ENCODE peak calls at places on chromosome 19, in ten cellular contexts. One of them, this sample, is unnamed.

GRCh38 chr19:17933414-17934129 is 757 bp downstream of the CCDC124 start:
- DNase-seq in heart left ventricle: no peak
- DNase-seq in brain microvascular endothelial cell: peak; percentile 12
- DNase-seq in fibroblast of pulmonary artery: peak; percentile 23
- DNase-seq in suprapubic skin: no peak
- DNase-seq in H9: no peak
- DNase-seq in ovary: no peak
- DNase-seq in choroid plexus epithelial cell: peak; percentile 54
- DNase-seq in colonic mucosa: no peak
- DNase-seq in left ventricle myocardium inferior: no peak
- DNase-seq in this sample: no peak

GRCh38 chr19:57105976-57106610 is 13.7 kb upstream of the USP29 start:
- DNase-seq in heart left ventricle: no peak
- DNase-seq in brain microvascular endothelial cell: no peak
- DNase-seq in fibroblast of pulmonary artery: no peak
- DNase-seq in suprapubic skin: no peak
- DNase-seq in H9: no peak
- DNase-seq in ovary: no peak
- DNase-seq in choroid plexus epithelial cell: no peak
- DNase-seq in colonic mucosa: no peak
- DNase-seq in left ventricle myocardium inferior: no peak
- DNase-seq in this sample: no peak

GRCh38 chr19:56400485-56400884 is 3.6 kb upstream of the ZNF583 start:
- DNase-seq in heart left ventricle: no peak
- DNase-seq in brain microvascular endothelial cell: no peak
- DNase-seq in fibroblast of pulmonary artery: no peak
- DNase-seq in suprapubic skin: no peak
- DNase-seq in H9: no peak
- DNase-seq in ovary: no peak
- DNase-seq in choroid plexus epithelial cell: no peak
- DNase-seq in colonic mucosa: no peak
- DNase-seq in left ventricle myocardium inferior: no peak
- DNase-seq in this sample: no peak

GRCh38 chr19:41999071-41999877 is 5.2 kb upstream of the ATP1A3 start:
- DNase-seq in heart left ventricle: no peak
- DNase-seq in brain microvascular endothelial cell: no peak
- DNase-seq in fibroblast of pulmonary artery: no peak
- DNase-seq in suprapubic skin: no peak
- DNase-seq in H9: peak; percentile 68
- DNase-seq in ovary: no peak
- DNase-seq in choroid plexus epithelial cell: no peak
- DNase-seq in colonic mucosa: no peak
- DNase-seq in left ventricle myocardium inferior: no peak
- DNase-seq in this sample: no peak

GRCh38 chr19:8355631-8356402 is 8.1 kb upstream of the ANGPTL4 start:
- DNase-seq in heart left ventricle: no peak
- DNase-seq in brain microvascular endothelial cell: peak; percentile 99
- DNase-seq in fibroblast of pulmonary artery: peak; percentile 98
- DNase-seq in suprapubic skin: peak; percentile 67
- DNase-seq in H9: no peak
- DNase-seq in ovary: no peak
- DNase-seq in choroid plexus epithelial cell: peak; percentile 98
- DNase-seq in colonic mucosa: no peak
- DNase-seq in left ventricle myocardium inferior: no peak
- DNase-seq in this sample: peak; percentile 47

GRCh38 chr19:48458016-48458415 is 2.6 kb downstream of the KCNJ14 start:
- DNase-seq in heart left ventricle: no peak
- DNase-seq in brain microvascular endothelial cell: no peak
- DNase-seq in fibroblast of pulmonary artery: peak; percentile 51
- DNase-seq in suprapubic skin: no peak
- DNase-seq in H9: no peak
- DNase-seq in ovary: no peak
- DNase-seq in choroid plexus epithelial cell: peak; percentile 42
- DNase-seq in colonic mucosa: no peak
- DNase-seq in left ventricle myocardium inferior: no peak
- DNase-seq in this sample: no peak

GRCh38 chr19:6074709-6075403 is 35.4 kb downstream of the RFX2 start:
- DNase-seq in heart left ventricle: no peak
- DNase-seq in brain microvascular endothelial cell: no peak
- DNase-seq in fibroblast of pulmonary artery: no peak
- DNase-seq in suprapubic skin: peak; percentile 64
- DNase-seq in H9: no peak
- DNase-seq in ovary: no peak
- DNase-seq in choroid plexus epithelial cell: no peak
- DNase-seq in colonic mucosa: no peak
- DNase-seq in left ventricle myocardium inferior: no peak
- DNase-seq in this sample: no peak

GRCh38 chr19:33903489-33903850 is 106.8 kb downstream of the KCTD15 start:
- DNase-seq in heart left ventricle: no peak
- DNase-seq in brain microvascular endothelial cell: no peak
- DNase-seq in fibroblast of pulmonary artery: no peak
- DNase-seq in suprapubic skin: no peak
- DNase-seq in H9: no peak
- DNase-seq in ovary: no peak
- DNase-seq in choroid plexus epithelial cell: no peak
- DNase-seq in colonic mucosa: no peak
- DNase-seq in left ventricle myocardium inferior: no peak
- DNase-seq in this sample: no peak

GRCh38 chr19:9406798-9407352 is 28.5 kb downstream of the ZNF266 start:
- DNase-seq in heart left ventricle: peak; percentile 84
- DNase-seq in brain microvascular endothelial cell: peak; percentile 91
- DNase-seq in fibroblast of pulmonary artery: peak; percentile 90
- DNase-seq in suprapubic skin: no peak
- DNase-seq in H9: no peak
- DNase-seq in ovary: peak; percentile 86
- DNase-seq in choroid plexus epithelial cell: peak; percentile 91
- DNase-seq in colonic mucosa: peak; percentile 79
- DNase-seq in left ventricle myocardium inferior: peak; percentile 84
- DNase-seq in this sample: peak; percentile 23

DNA sequence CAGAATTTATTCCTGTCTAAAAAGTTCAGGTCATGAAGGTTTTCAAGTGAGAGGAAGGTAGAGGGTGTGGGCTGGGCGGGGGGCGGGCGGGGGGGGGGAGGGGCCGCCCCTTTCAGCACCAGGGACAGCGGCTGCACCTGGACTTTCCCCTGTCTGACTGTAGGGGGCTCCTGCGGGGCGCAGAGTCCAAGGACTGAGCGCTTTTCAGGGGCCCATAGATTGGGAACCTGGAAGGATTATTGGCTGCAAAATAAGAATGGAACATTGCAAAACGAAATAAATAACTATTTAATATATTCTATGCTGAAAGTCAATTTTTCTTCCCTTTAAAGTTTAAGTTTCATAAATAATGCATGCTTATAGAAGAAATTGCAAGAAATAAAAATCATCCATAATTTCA is 8.9 kb upstream of the CYP4F3 start:
- DNase-seq in heart left ventricle: no peak
- DNase-seq in brain microvascular endothelial cell: no peak
- DNase-seq in fibroblast of pulmonary artery: no peak
- DNase-seq in suprapubic skin: no peak
- DNase-seq in H9: peak; percentile 40
- DNase-seq in ovary: no peak
- DNase-seq in choroid plexus epithelial cell: peak; percentile 5
- DNase-seq in colonic mucosa: no peak
- DNase-seq in left ventricle myocardium inferior: no peak
- DNase-seq in this sample: no peak
- TF ChIP-seq CTCF in heart left ventricle: peak; percentile 30
- TF ChIP-seq CTCF in brain microvascular endothelial cell: peak; percentile 47
- TF ChIP-seq CTCF in fibroblast of pulmonary artery: peak; percentile 23
- TF ChIP-seq CTCF in suprapubic skin: no peak
- TF ChIP-seq CTCF in H9: peak; percentile 45
- TF ChIP-seq CTCF in ovary: no peak
- TF ChIP-seq CTCF in choroid plexus epithelial cell: peak; percentile 36
- TF ChIP-seq CTCF in colonic mucosa: no peak
- TF ChIP-seq CTCF in left ventricle myocardium inferior: peak; percentile 54
- TF ChIP-seq CTCF in this sample: no peak

GRCh38 chr19:40570313-40571004 is 6.2 kb upstream of the SHKBP1 start:
- DNase-seq in heart left ventricle: peak; percentile 99
- DNase-seq in brain microvascular endothelial cell: peak; percentile 100
- DNase-seq in fibroblast of pulmonary artery: peak; percentile 100
- DNase-seq in suprapubic skin: peak; percentile 99
- DNase-seq in H9: peak; percentile 100
- DNase-seq in ovary: peak; percentile 99
- DNase-seq in choroid plexus epithelial cell: peak; percentile 100
- DNase-seq in colonic mucosa: peak; percentile 99
- DNase-seq in left ventricle myocardium inferior: peak; percentile 99
- DNase-seq in this sample: peak; percentile 92
- TF ChIP-seq CTCF in heart left ventricle: no peak
- TF ChIP-seq CTCF in brain microvascular endothelial cell: peak; percentile 73
- TF ChIP-seq CTCF in fibroblast of pulmonary artery: no peak
- TF ChIP-seq CTCF in suprapubic skin: no peak
- TF ChIP-seq CTCF in H9: no peak
- TF ChIP-seq CTCF in ovary: no peak
- TF ChIP-seq CTCF in choroid plexus epithelial cell: peak; percentile 60
- TF ChIP-seq CTCF in colonic mucosa: peak; percentile 24
- TF ChIP-seq CTCF in left ventricle myocardium inferior: no peak
- TF ChIP-seq CTCF in this sample: no peak

GRCh38 chr19:13960863-13961784 is 8.8 kb downstream of the DCAF15 start:
- DNase-seq in heart left ventricle: no peak
- DNase-seq in brain microvascular endothelial cell: no peak
- DNase-seq in fibroblast of pulmonary artery: no peak
- DNase-seq in suprapubic skin: no peak
- DNase-seq in H9: peak; percentile 30
- DNase-seq in ovary: no peak
- DNase-seq in choroid plexus epithelial cell: no peak
- DNase-seq in colonic mucosa: no peak
- DNase-seq in left ventricle myocardium inferior: no peak
- DNase-seq in this sample: no peak
- TF ChIP-seq CTCF in heart left ventricle: no peak
- TF ChIP-seq CTCF in brain microvascular endothelial cell: peak; percentile 37
- TF ChIP-seq CTCF in fibroblast of pulmonary artery: no peak
- TF ChIP-seq CTCF in suprapubic skin: no peak
- TF ChIP-seq CTCF in H9: no peak
- TF ChIP-seq CTCF in ovary: no peak
- TF ChIP-seq CTCF in choroid plexus epithelial cell: peak; percentile 19
- TF ChIP-seq CTCF in colonic mucosa: no peak
- TF ChIP-seq CTCF in left ventricle myocardium inferior: no peak
- TF ChIP-seq CTCF in this sample: no peak

GRCh38 chr19:13012390-13012689 is 17.1 kb downstream of the NFIX start:
- DNase-seq in heart left ventricle: no peak
- DNase-seq in brain microvascular endothelial cell: no peak
- DNase-seq in fibroblast of pulmonary artery: no peak
- DNase-seq in suprapubic skin: no peak
- DNase-seq in H9: no peak
- DNase-seq in ovary: peak; percentile 54
- DNase-seq in choroid plexus epithelial cell: no peak
- DNase-seq in colonic mucosa: no peak
- DNase-seq in left ventricle myocardium inferior: no peak
- DNase-seq in this sample: no peak

GRCh38 chr19:13010038-13010991 is 15.0 kb downstream of the NFIX start:
- DNase-seq in heart left ventricle: no peak
- DNase-seq in brain microvascular endothelial cell: no peak
- DNase-seq in fibroblast of pulmonary artery: peak; percentile 36
- DNase-seq in suprapubic skin: no peak
- DNase-seq in H9: peak; percentile 48
- DNase-seq in ovary: peak; percentile 72
- DNase-seq in choroid plexus epithelial cell: no peak
- DNase-seq in colonic mucosa: no peak
- DNase-seq in left ventricle myocardium inferior: peak; percentile 68
- DNase-seq in this sample: no peak

GRCh38 chr19:13012690-13013608 is 17.7 kb downstream of the NFIX start:
- DNase-seq in heart left ventricle: no peak
- DNase-seq in brain microvascular endothelial cell: no peak
- DNase-seq in fibroblast of pulmonary artery: peak; percentile 67
- DNase-seq in suprapubic skin: peak; percentile 81
- DNase-seq in H9: peak; percentile 58
- DNase-seq in ovary: peak; percentile 80
- DNase-seq in choroid plexus epithelial cell: peak; percentile 37
- DNase-seq in colonic mucosa: peak; percentile 85
- DNase-seq in left ventricle myocardium inferior: peak; percentile 63
- DNase-seq in this sample: no peak

GRCh38 chr19:13011653-13012389 is 16.5 kb downstream of the NFIX start:
- DNase-seq in heart left ventricle: no peak
- DNase-seq in brain microvascular endothelial cell: no peak
- DNase-seq in fibroblast of pulmonary artery: no peak
- DNase-seq in suprapubic skin: peak; percentile 73
- DNase-seq in H9: peak; percentile 64
- DNase-seq in ovary: peak; percentile 59
- DNase-seq in choroid plexus epithelial cell: no peak
- DNase-seq in colonic mucosa: no peak
- DNase-seq in left ventricle myocardium inferior: no peak
- DNase-seq in this sample: no peak

GRCh38 chr19:13010992-13011652 is 15.8 kb downstream of the NFIX start:
- DNase-seq in heart left ventricle: no peak
- DNase-seq in brain microvascular endothelial cell: no peak
- DNase-seq in fibroblast of pulmonary artery: no peak
- DNase-seq in suprapubic skin: no peak
- DNase-seq in H9: no peak
- DNase-seq in ovary: no peak
- DNase-seq in choroid plexus epithelial cell: no peak
- DNase-seq in colonic mucosa: no peak
- DNase-seq in left ventricle myocardium inferior: no peak
- DNase-seq in this sample: no peak
- TF ChIP-seq CTCF in heart left ventricle: no peak
- TF ChIP-seq CTCF in brain microvascular endothelial cell: no peak
- TF ChIP-seq CTCF in fibroblast of pulmonary artery: no peak
- TF ChIP-seq CTCF in suprapubic skin: no peak
- TF ChIP-seq CTCF in H9: no peak
- TF ChIP-seq CTCF in ovary: no peak
- TF ChIP-seq CTCF in choroid plexus epithelial cell: no peak
- TF ChIP-seq CTCF in colonic mucosa: no peak
- TF ChIP-seq CTCF in left ventricle myocardium inferior: no peak
- TF ChIP-seq CTCF in this sample: no peak

DNA sequence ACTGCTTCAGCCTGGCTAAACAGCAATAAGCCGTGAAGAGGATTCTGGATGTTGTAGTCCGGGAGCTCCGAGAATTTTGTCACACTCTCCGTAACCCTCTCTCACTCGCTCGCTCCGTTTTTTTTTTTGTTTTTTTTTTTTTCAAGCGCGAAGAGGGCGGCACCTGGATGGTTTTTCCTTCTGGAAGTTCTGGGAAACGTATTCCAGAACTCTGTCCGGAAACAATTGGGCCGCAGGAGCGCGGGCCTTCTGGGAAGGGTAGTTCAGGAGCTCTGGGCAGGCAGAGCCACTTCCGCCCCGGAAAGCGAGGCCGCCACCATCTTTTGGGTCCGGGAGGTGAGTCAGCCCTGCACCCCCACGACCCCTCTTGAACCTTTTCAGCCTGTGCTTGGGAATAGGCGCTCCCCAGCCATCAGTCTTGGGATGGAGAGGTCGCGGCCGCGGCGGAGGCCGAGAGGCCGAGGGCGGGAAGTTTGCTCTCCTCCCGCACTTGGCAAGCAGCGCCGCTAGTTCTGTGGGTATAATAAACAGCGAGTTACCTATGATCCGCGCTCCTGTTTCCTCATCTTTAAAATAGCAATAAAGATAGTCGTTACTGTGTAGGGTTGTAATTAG is at the start of gene ZNF227:
- DNase-seq in heart left ventricle: peak; percentile 92
- DNase-seq in brain microvascular endothelial cell: peak; percentile 91
- DNase-seq in fibroblast of pulmonary artery: peak; percentile 98
- DNase-seq in suprapubic skin: peak; percentile 96
- DNase-seq in H9: peak; percentile 94
- DNase-seq in ovary: peak; percentile 91
- DNase-seq in choroid plexus epithelial cell: peak; percentile 95
- DNase-seq in colonic mucosa: peak; percentile 92
- DNase-seq in left ventricle myocardium inferior: peak; percentile 91
- DNase-seq in this sample: peak; percentile 62
- TF ChIP-seq CTCF in heart left ventricle: no peak
- TF ChIP-seq CTCF in brain microvascular endothelial cell: no peak
- TF ChIP-seq CTCF in fibroblast of pulmonary artery: no peak
- TF ChIP-seq CTCF in suprapubic skin: no peak
- TF ChIP-seq CTCF in H9: no peak
- TF ChIP-seq CTCF in ovary: no peak
- TF ChIP-seq CTCF in choroid plexus epithelial cell: no peak
- TF ChIP-seq CTCF in colonic mucosa: no peak
- TF ChIP-seq CTCF in left ventricle myocardium inferior: no peak
- TF ChIP-seq CTCF in this sample: no peak

This sample was measured in omental fat pad.